ENCODE peak calls at places on chromosomes 5 and 9, in five cellular contexts. One of them, this sample, is unnamed.

GRCh38 chr9:109110326-109111014 is 9.3 kb downstream of the TMEM245 start:
- DNase-seq in K562: no peak
- DNase-seq in ovary: no peak
- DNase-seq in stomach: no peak
- DNase-seq in sigmoid colon: no peak
- DNase-seq in this sample: no peak

GRCh38 chr5:150647275-150648251 is 7.1 kb downstream of the SYNPO start:
- DNase-seq in stomach: peak; percentile 85
- DNase-seq in K562: no peak
- DNase-seq in ovary: peak; percentile 83
- DNase-seq in sigmoid colon: peak; percentile 90
- DNase-seq in this sample: no peak

GRCh38 chr9:133403766-133404439 is 13.9 kb downstream of the REXO4 start:
- DNase-seq in stomach: peak; percentile 74
- DNase-seq in sigmoid colon: no peak
- DNase-seq in ovary: no peak
- DNase-seq in K562: peak; percentile 66
- DNase-seq in this sample: no peak

GRCh38 chr9:113620377-113621161 is 157.0 kb downstream of the RGS3 start:
- DNase-seq in K562: no peak
- DNase-seq in sigmoid colon: peak; percentile 91
- DNase-seq in ovary: peak; percentile 80
- DNase-seq in stomach: peak; percentile 87
- DNase-seq in this sample: peak; percentile 84

GRCh38 chr9:134162212-134162775 is 2.1 kb downstream of the RNU6ATAC start:
- DNase-seq in sigmoid colon: no peak
- DNase-seq in stomach: no peak
- DNase-seq in K562: no peak
- DNase-seq in ovary: no peak
- DNase-seq in this sample: no peak

GRCh38 chr5:65924366-65925093 is 1.8 kb upstream of the ERBIN start:
- DNase-seq in ovary: no peak
- DNase-seq in K562: no peak
- DNase-seq in stomach: no peak
- DNase-seq in sigmoid colon: no peak
- DNase-seq in this sample: no peak

GRCh38 chr5:13478831-13479465 is 465.5 kb downstream of the DNAH5 start:
- DNase-seq in K562: peak; percentile 11
- DNase-seq in sigmoid colon: no peak
- DNase-seq in stomach: peak; percentile 50
- DNase-seq in ovary: no peak
- DNase-seq in this sample: no peak

GRCh38 chr9:13665418-13666066 is 386.1 kb upstream of the MPDZ start:
- DNase-seq in ovary: no peak
- DNase-seq in stomach: no peak
- DNase-seq in K562: no peak
- DNase-seq in sigmoid colon: no peak
- DNase-seq in this sample: no peak

GRCh38 chr5:100854594-100854993 is 48.5 kb downstream of the ST8SIA4 start:
- DNase-seq in stomach: no peak
- DNase-seq in sigmoid colon: no peak
- DNase-seq in K562: no peak
- DNase-seq in ovary: no peak
- DNase-seq in this sample: no peak

GRCh38 chr9:76894198-76894597 is 11.7 kb downstream of the PRUNE2 start:
- DNase-seq in ovary: no peak
- DNase-seq in sigmoid colon: no peak
- DNase-seq in K562: peak; percentile 8
- DNase-seq in stomach: no peak
- DNase-seq in this sample: no peak

GRCh38 chr5:147551677-147552076 is 41.8 kb upstream of the DPYSL3 start:
- DNase-seq in K562: no peak
- DNase-seq in sigmoid colon: no peak
- DNase-seq in ovary: no peak
- DNase-seq in stomach: no peak
- DNase-seq in this sample: no peak

GRCh38 chr5:147552897-147553296 is 43.0 kb upstream of the DPYSL3 start:
- DNase-seq in K562: no peak
- DNase-seq in sigmoid colon: no peak
- DNase-seq in stomach: no peak
- DNase-seq in ovary: no peak
- DNase-seq in this sample: no peak

GRCh38 chr5:147558131-147558730 is 48.4 kb upstream of the DPYSL3 start:
- DNase-seq in K562: no peak
- DNase-seq in stomach: no peak
- DNase-seq in ovary: no peak
- DNase-seq in sigmoid colon: no peak
- DNase-seq in this sample: no peak

GRCh38 chr5:147558826-147559225 is 49.0 kb upstream of the DPYSL3 start:
- DNase-seq in K562: peak; percentile 10
- DNase-seq in sigmoid colon: peak; percentile 85
- DNase-seq in ovary: peak; percentile 62
- DNase-seq in stomach: no peak
- DNase-seq in this sample: no peak

DNA sequence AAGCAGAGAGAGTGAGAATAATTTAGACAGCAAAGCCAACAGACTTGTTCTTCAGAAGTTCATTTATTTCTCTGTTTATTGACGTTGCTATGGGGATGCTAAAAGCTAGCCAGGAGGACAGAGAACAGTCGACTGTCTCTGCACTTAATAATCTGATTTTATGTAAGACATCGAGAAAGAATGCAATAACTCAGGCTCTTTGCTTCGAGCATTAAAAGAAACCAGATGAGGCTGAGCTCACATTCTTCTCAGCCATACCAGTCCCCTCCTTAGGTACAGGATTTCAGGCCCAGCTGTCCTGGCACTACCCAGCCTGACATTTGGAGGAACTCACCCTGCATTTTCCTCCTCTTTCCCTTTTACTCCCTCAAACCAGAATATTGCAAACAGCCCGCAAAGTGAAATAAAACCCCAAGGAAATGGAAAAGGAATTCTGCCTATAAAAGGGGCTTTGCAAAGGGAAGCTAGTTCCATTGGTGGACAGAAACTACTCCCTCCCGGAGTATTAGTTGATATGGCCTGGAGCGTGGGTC is 44.5 kb upstream of the DPYSL3 start:
- DNase-seq in sigmoid colon: no peak
- DNase-seq in K562: no peak
- DNase-seq in stomach: no peak
- DNase-seq in ovary: no peak
- DNase-seq in this sample: no peak
- TF ChIP-seq EP300 in sigmoid colon: peak; percentile 93
- TF ChIP-seq EP300 in K562: no peak
- TF ChIP-seq EP300 in stomach: no peak
- TF ChIP-seq EP300 in ovary: no peak
- TF ChIP-seq EP300 in this sample: no peak

GRCh38 chr9:83474631-83475030 is 63.6 kb downstream of the FRMD3 start:
- DNase-seq in stomach: no peak
- DNase-seq in ovary: no peak
- DNase-seq in sigmoid colon: no peak
- DNase-seq in K562: no peak
- DNase-seq in this sample: no peak

GRCh38 chr9:83472221-83472665 is 66.0 kb downstream of the FRMD3 start:
- DNase-seq in ovary: no peak
- DNase-seq in K562: no peak
- DNase-seq in stomach: peak; percentile 30
- DNase-seq in sigmoid colon: no peak
- DNase-seq in this sample: no peak

GRCh38 chr9:83471223-83471622 is 67.0 kb downstream of the FRMD3 start:
- DNase-seq in K562: no peak
- DNase-seq in stomach: no peak
- DNase-seq in ovary: no peak
- DNase-seq in sigmoid colon: no peak
- DNase-seq in this sample: no peak

GRCh38 chr9:83473488-83473971 is 64.7 kb downstream of the FRMD3 start:
- DNase-seq in sigmoid colon: no peak
- DNase-seq in ovary: no peak
- DNase-seq in stomach: no peak
- DNase-seq in K562: no peak
- DNase-seq in this sample: no peak

GRCh38 chr9:83472764-83473163 is 65.4 kb downstream of the FRMD3 start:
- DNase-seq in stomach: no peak
- DNase-seq in K562: no peak
- DNase-seq in sigmoid colon: no peak
- DNase-seq in ovary: no peak
- DNase-seq in this sample: no peak
- H3K4me1 ChIP-seq in stomach: peaks cover 17% of the 10 kb centered on the region
- H3K4me1 ChIP-seq in K562: no peaks in the 10 kb centered on the region
- H3K4me1 ChIP-seq in sigmoid colon: no peaks in the 10 kb centered on the region
- H3K4me1 ChIP-seq in ovary: peaks cover 4% of the 10 kb centered on the region
- H3K4me1 ChIP-seq in this sample: no peaks in the 10 kb centered on the region

GRCh38 chr9:135813671-135814290 is 93.6 kb downstream of the CAMSAP1 start:
- DNase-seq in sigmoid colon: no peak
- DNase-seq in K562: no peak
- DNase-seq in stomach: no peak
- DNase-seq in ovary: no peak
- DNase-seq in this sample: no peak

GRCh38 chr9:135809166-135809565 is 98.2 kb downstream of the CAMSAP1 start:
- DNase-seq in sigmoid colon: no peak
- DNase-seq in K562: no peak
- DNase-seq in stomach: no peak
- DNase-seq in ovary: no peak
- DNase-seq in this sample: peak; percentile 35

GRCh38 chr9:135811796-135812195 is 95.5 kb downstream of the CAMSAP1 start:
- DNase-seq in K562: no peak
- DNase-seq in stomach: no peak
- DNase-seq in ovary: no peak
- DNase-seq in sigmoid colon: no peak
- DNase-seq in this sample: no peak

GRCh38 chr9:135812961-135813360 is 94.4 kb downstream of the CAMSAP1 start:
- DNase-seq in K562: no peak
- DNase-seq in sigmoid colon: no peak
- DNase-seq in stomach: no peak
- DNase-seq in ovary: no peak
- DNase-seq in this sample: no peak

DNA sequence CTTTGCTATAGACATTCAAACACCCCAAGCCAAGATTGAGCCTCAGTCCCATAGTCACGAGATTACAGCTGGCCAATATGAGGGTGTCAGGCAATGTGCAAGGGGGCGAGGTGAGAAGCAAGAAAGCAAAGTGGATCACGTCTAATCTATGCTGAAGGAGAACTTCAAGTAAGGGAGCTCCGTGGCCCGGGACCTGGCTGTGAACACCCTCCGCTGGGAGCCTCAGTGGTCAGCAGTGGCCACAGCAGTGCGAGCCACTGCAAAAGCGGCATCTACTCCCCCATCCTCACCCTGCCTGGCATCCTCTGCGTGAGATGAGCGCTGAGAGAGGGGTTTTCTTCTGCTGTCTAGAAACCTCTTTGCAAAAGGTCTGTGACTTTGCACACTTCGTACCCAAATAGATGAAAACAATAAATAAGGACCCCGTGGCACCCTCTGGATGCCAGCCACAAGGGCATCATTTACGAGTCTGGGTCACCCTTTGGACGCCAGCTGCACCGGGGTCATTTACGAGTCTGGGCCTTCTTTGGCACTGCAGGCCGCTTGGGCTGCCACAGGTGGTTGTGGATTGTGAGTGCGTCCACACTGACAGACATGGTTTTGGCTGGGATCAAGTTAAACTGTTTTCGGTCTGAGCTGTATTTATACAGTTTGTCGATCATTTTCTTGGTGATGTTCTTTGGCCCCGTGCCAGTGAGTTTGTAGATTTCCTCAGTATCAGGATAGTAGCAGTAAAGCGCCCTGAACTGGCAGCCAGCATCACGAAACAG is 96.4 kb downstream of the CAMSAP1 start:
- DNase-seq in ovary: no peak
- DNase-seq in stomach: no peak
- DNase-seq in sigmoid colon: no peak
- DNase-seq in K562: no peak
- DNase-seq in this sample: peak; percentile 49
- H3K36me3 ChIP-seq in ovary: no peaks in the 10 kb centered on the region
- H3K36me3 ChIP-seq in stomach: peaks cover 76% of the 10 kb centered on the region
- H3K36me3 ChIP-seq in sigmoid colon: peaks cover 39% of the 10 kb centered on the region
- H3K36me3 ChIP-seq in K562: peaks cover 59% of the 10 kb centered on the region
- H3K36me3 ChIP-seq in this sample: peaks cover 61% of the 10 kb centered on the region

DNA sequence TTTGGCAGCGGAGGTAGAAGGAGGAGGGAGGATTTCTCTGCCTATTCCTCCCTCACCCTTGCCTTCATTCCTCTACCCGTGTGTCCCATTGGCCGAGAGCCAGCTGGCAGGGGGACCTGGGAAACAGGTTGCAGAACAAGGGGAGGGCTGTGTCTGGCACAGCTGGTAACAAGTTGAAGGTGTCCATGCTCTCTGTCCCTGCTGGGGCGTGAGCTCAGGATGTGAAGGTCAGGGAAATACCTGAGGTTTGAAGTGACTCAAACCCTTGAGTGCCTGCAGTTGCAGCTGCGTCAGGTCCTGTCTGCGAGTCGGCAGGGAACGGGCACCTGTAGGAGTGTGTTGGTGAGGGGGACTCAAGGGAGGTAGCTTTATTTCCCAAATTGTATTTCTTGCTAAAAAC is 16.2 kb downstream of the MIGA2 start:
- DNase-seq in ovary: no peak
- DNase-seq in sigmoid colon: no peak
- DNase-seq in K562: peak; percentile 12
- DNase-seq in stomach: peak; percentile 99
- DNase-seq in this sample: peak; percentile 84
- TF ChIP-seq EP300 in ovary: no peak
- TF ChIP-seq EP300 in sigmoid colon: no peak
- TF ChIP-seq EP300 in K562: no peak
- TF ChIP-seq EP300 in stomach: no peak
- TF ChIP-seq EP300 in this sample: no peak

GRCh38 chr5:10579537-10580521 is 16.0 kb downstream of the ANKRD33B start:
- DNase-seq in K562: no peak
- DNase-seq in stomach: no peak
- DNase-seq in sigmoid colon: no peak
- DNase-seq in ovary: no peak
- DNase-seq in this sample: no peak
- H3K4me1 ChIP-seq in K562: peaks cover 16% of the 10 kb centered on the region
- H3K4me1 ChIP-seq in stomach: peaks cover 22% of the 10 kb centered on the region
- H3K4me1 ChIP-seq in sigmoid colon: no peaks in the 10 kb centered on the region
- H3K4me1 ChIP-seq in ovary: no peaks in the 10 kb centered on the region
- H3K4me1 ChIP-seq in this sample: peaks cover 30% of the 10 kb centered on the region

GRCh38 chr9:98086461-98086860 is 29.9 kb downstream of the NANS start:
- DNase-seq in K562: no peak
- DNase-seq in sigmoid colon: no peak
- DNase-seq in ovary: no peak
- DNase-seq in stomach: no peak
- DNase-seq in this sample: no peak
- H3K36me3 ChIP-seq in K562: peaks cover 74% of the 10 kb centered on the region
- H3K36me3 ChIP-seq in sigmoid colon: no peaks in the 10 kb centered on the region
- H3K36me3 ChIP-seq in ovary: no peaks in the 10 kb centered on the region
- H3K36me3 ChIP-seq in stomach: peaks cover 37% of the 10 kb centered on the region
- H3K36me3 ChIP-seq in this sample: peaks cover 30% of the 10 kb centered on the region

This sample was measured in suprapubic skin.